ENCODE peak calls at places on chromosomes 7 and 10, in seven cellular contexts. P is kidney epithelial cell, X is sigmoid colon, E is A549, F is fibroblast of pulmonary artery, O is BJ, C is transverse colon. I is an unnamed sample.

GRCh38 chr10:131998050-131998844 is 16.5 kb upstream of the BNIP3 start:
- DNase-seq in P (no peak), X (peak), E (no peak), F (no peak), O (no peak), C (no peak), I (no peak)

GRCh38 chr7:104089622-104090021 is 100.2 kb upstream of the RELN start:
- DNase-seq in P (no peak), X (no peak), E (no peak), F (no peak), O (no peak), C (no peak), I (no peak)

GRCh38 chr10:49679480-49679893 is at the start of gene C10orf53:
- DNase-seq in P (no peak), X (no peak), E (no peak), F (peak), O (no peak), C (no peak), I (no peak)

GRCh38 chr7:137652721-137653120 is 194.1 kb downstream of the DGKI start:
- DNase-seq in P (no peak), X (no peak), E (no peak), F (peak), O (no peak), C (no peak), I (no peak)

GRCh38 chr7:99139031-99139430 is 4.9 kb downstream of the SMURF1 start:
- DNase-seq in P (no peak), X (no peak), E (no peak), F (peak), O (no peak), C (no peak), I (no peak)

GRCh38 chr7:45872116-45873034 is 507 bp downstream of the CCDC201 start:
- DNase-seq in P (no peak), X (no peak), E (peak), F (no peak), O (no peak), C (no peak), I (no peak)

GRCh38 chr7:151141855-151142685 is 25.4 kb downstream of the GBX1 start:
- DNase-seq in P (no peak), X (no peak), E (no peak), F (no peak), O (no peak), C (peak), I (no peak)

GRCh38 chr10:104449402-104449801 is 95.8 kb downstream of the CFAP58 start:
- DNase-seq in P (no peak), X (no peak), E (no peak), F (no peak), O (peak), C (no peak), I (no peak)

GRCh38 chr10:71209324-71210030 is 2.9 kb upstream of the UNC5B start:
- DNase-seq in P (no peak), X (no peak), E (no peak), F (no peak), O (no peak), C (no peak), I (no peak)

GRCh38 chr7:1758417-1758858 is 88.4 kb downstream of the ELFN1 start:
- DNase-seq in P (no peak), X (peak), E (peak), F (peak), O (no peak), C (no peak), I (no peak)

GRCh38 chr10:101489355-101489754 is 98.7 kb downstream of the POLL start:
- DNase-seq in P (no peak), X (no peak), E (no peak), F (peak), O (no peak), C (no peak), I (no peak)

GRCh38 chr7:93228302-93228701 is 2.0 kb upstream of the HEPACAM2 start:
- DNase-seq in P (no peak), X (no peak), E (peak), F (peak), O (no peak), C (no peak), I (no peak)

GRCh38 chr7:150973571-150974451 is 4.3 kb downstream of the KCNH2 start:
- DNase-seq in P (no peak), X (no peak), E (no peak), F (no peak), O (no peak), C (peak), I (no peak)

GRCh38 chr7:50781371-50781770 is 1.3 kb downstream of the GRB10 start:
- DNase-seq in P (no peak), X (no peak), E (no peak), F (no peak), O (no peak), C (no peak), I (peak)

GRCh38 chr10:70940834-70941568 is 52.6 kb upstream of the PCBD1 start:
- DNase-seq in P (no peak), X (no peak), E (no peak), F (peak), O (no peak), C (no peak), I (no peak)

GRCh38 chr7:157701395-157701794 is 364.6 kb downstream of the DNAJB6 start:
- DNase-seq in P (no peak), X (no peak), E (no peak), F (no peak), O (no peak), C (no peak), I (no peak)

GRCh38 chr7:70634071-70634470 is 497.9 kb upstream of the GALNT17 start:
- DNase-seq in P (no peak), X (no peak), E (no peak), F (no peak), O (no peak), C (no peak), I (no peak)

GRCh38 chr7:88013981-88014380 is 79.9 kb downstream of the ADAM22 start:
- DNase-seq in P (no peak), X (no peak), E (no peak), F (no peak), O (no peak), C (no peak), I (no peak)

GRCh38 chr7:101817031-101817929 is at the start of gene CUX1:
- DNase-seq in P (no peak), X (peak), E (peak), F (no peak), O (no peak), C (peak), I (no peak)

GRCh38 chr7:111560773-111561658 is 1.3 kb downstream of the IMMP2L start:
- DNase-seq in P (peak), X (no peak), E (peak), F (peak), O (no peak), C (no peak), I (no peak)

GRCh38 chr7:34756025-34756437 is 98.0 kb downstream of the NPSR1 start:
- DNase-seq in P (no peak), X (no peak), E (no peak), F (no peak), O (no peak), C (no peak), I (no peak)

GRCh38 chr10:112490543-112490942 is 43.5 kb downstream of the VTI1A start:
- DNase-seq in P (no peak), X (no peak), E (no peak), F (peak), O (no peak), C (no peak), I (no peak)

GRCh38 chr10:103855424-103855823 is at the start of gene SH3PXD2A:
- DNase-seq in P (no peak), X (peak), E (no peak), F (no peak), O (no peak), C (peak), I (peak)

GRCh38 chr10:80172896-80173295 is 32.4 kb downstream of the ANXA11 start:
- DNase-seq in P (no peak), X (peak), E (no peak), F (no peak), O (no peak), C (peak), I (no peak)

GRCh38 chr7:4097001-4097609 is 585.0 kb upstream of the FOXK1 start:
- DNase-seq in P (no peak), X (no peak), E (no peak), F (no peak), O (no peak), C (no peak), I (no peak)

GRCh38 chr7:30179016-30179436 is 44.2 kb downstream of the MTURN start:
- DNase-seq in P (no peak), X (no peak), E (no peak), F (no peak), O (no peak), C (no peak), I (no peak)

GRCh38 chr10:81876253-81876731 is 1.3 kb downstream of the NRG3 start:
- DNase-seq in P (no peak), X (no peak), E (no peak), F (peak), O (no peak), C (no peak), I (no peak)

GRCh38 chr7:105782391-105783063 is 93.9 kb downstream of the ATXN7L1 start:
- DNase-seq in P (peak), X (peak), E (peak), F (peak), O (peak), C (no peak), I (no peak)

GRCh38 chr7:156898938-156899337 is 6.0 kb upstream of the LMBR1 start:
- DNase-seq in P (no peak), X (no peak), E (no peak), F (no peak), O (no peak), C (no peak), I (no peak)

GRCh38 chr10:97529685-97530465 is 31.2 kb downstream of the UBTD1 start:
- DNase-seq in P (no peak), X (no peak), E (no peak), F (no peak), O (no peak), C (no peak), I (no peak)

GRCh38 chr7:40799493-40800406 is 664.9 kb downstream of the SUGCT start:
- DNase-seq in P (no peak), X (no peak), E (no peak), F (no peak), O (no peak), C (no peak), I (no peak)

GRCh38 chr10:97921581-97922377 is 72.1 kb downstream of the GOLGA7B start:
- DNase-seq in P (no peak), X (no peak), E (no peak), F (no peak), O (no peak), C (no peak), I (no peak)

GRCh38 chr10:21060626-21061025 is 163.5 kb upstream of the NEBL start:
- DNase-seq in P (no peak), X (no peak), E (no peak), F (no peak), O (no peak), C (no peak), I (no peak)

DNA sequence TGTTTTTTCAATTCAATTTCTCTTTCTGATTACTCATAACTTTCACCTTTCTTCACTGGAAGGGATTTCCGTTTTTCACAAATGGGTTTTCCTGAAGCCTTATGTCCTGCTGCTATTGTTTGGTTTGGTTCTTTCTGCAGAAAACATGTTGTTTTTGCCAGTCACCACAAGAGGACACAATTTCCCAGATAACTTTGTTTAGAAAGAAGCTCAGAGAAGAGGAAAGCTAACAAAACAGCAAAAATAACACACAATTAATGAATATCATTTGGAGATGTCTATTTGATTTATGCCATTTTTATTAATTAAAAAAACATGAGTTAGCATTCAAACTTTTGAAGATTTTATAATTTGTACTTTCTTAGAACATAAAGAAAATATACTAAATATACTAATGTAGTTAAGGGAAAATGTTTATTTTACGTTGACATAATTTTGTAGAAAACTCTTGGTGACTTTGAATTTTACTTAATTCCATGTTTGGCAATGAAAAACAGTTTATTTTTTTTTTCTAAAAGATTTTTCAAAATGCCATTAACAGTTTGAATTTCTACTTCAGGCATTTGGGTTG is 4.7 kb upstream of the TWIST1 start:
- DNase-seq in P (no peak), X (no peak), E (peak), F (peak), O (no peak), C (no peak), I (no peak)
- TF ChIP-seq CTCF in P (peak), X (no peak), E (peak), F (peak), O (peak), C (no peak), I (peak)

GRCh38 chr10:18224626-18225445 is 84.6 kb downstream of the CACNB2 start:
- DNase-seq in P (no peak), X (peak), E (no peak), F (no peak), O (no peak), C (peak), I (no peak)
- TF ChIP-seq CTCF in P (no peak), X (no peak), E (no peak), F (no peak), O (no peak), C (no peak), I (no peak)

DNA sequence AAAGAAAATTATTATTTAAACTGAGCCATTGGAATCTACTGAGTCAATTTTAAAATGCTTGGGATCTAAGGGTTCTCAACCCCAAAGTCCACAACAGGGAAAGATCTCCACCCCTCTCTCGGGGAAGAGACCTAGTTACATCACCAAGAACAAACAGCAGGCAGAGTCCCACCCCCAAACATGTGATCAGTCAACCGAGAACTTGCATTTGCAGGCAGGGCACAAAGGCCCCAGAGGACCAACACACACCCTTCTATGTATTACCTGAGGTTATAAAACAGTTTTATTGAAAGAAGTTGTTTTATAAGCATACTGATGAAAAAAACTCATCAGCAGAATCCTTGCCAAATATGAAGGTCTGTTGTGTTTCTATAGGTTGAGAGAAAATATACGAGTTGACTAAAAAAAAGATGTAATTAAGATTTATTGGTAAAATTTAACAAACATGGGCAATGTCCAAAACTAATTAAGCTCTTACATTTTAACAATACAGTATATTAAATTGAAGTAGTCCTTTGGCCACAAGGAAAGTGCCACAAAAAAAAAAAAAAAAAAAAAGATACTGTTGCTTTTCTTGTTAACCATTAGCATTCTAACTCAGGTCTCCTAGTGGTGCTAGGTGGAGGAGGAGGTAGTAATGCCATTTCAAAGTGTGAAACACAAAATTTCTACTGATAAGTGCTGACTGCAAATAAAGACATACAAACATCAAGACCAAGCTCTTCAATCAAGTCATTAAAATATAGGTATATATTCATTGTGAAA is 975 bp upstream of the USP54 start:
- DNase-seq in P (peak), X (peak), E (peak), F (peak), O (peak), C (peak), I (no peak)
- TF ChIP-seq CTCF in P (no peak), X (no peak), E (no peak), F (no peak), O (no peak), C (peak), I (no peak)

GRCh38 chr10:77711683-77712049 is 74.1 kb upstream of the KCNMA1 start:
- DNase-seq in P (no peak), X (no peak), E (no peak), F (no peak), O (no peak), C (no peak), I (no peak)
- TF ChIP-seq CTCF in P (no peak), X (no peak), E (peak), F (no peak), O (no peak), C (no peak), I (no peak)

I was measured in D721Med.